ENCODE peak calls at places on chromosomes 4 and X, in six cellular contexts. One of them, this sample, is unnamed.

GRCh38 chr4:7828926-7829325 is 110.7 kb downstream of the AFAP1 start:
- DNase-seq in HTR-8/SVneo: no peak
- DNase-seq in caudate nucleus: no peak
- DNase-seq in ELR: peak; percentile 66
- DNase-seq in A549: no peak
- DNase-seq in SK-N-DZ: no peak
- DNase-seq in this sample: peak; percentile 77

GRCh38 chr4:147518086-147518485 is 37.2 kb downstream of the EDNRA start:
- DNase-seq in SK-N-DZ: no peak
- DNase-seq in HTR-8/SVneo: no peak
- DNase-seq in A549: no peak
- DNase-seq in ELR: no peak
- DNase-seq in caudate nucleus: no peak
- DNase-seq in this sample: peak; percentile 81

GRCh38 chr4:119977135-119977534 is 89.5 kb downstream of the MAD2L1 start:
- DNase-seq in caudate nucleus: no peak
- DNase-seq in ELR: no peak
- DNase-seq in HTR-8/SVneo: no peak
- DNase-seq in A549: no peak
- DNase-seq in SK-N-DZ: no peak
- DNase-seq in this sample: no peak

GRCh38 chrX:151697537-151697936 is 2.3 kb downstream of the PRRG3 start:
- DNase-seq in HTR-8/SVneo: no peak
- DNase-seq in SK-N-DZ: no peak
- DNase-seq in ELR: peak; percentile 25
- DNase-seq in caudate nucleus: no peak
- DNase-seq in A549: no peak
- DNase-seq in this sample: peak; percentile 60

GRCh38 chrX:23578079-23578478 is 89.2 kb upstream of the PRDX4 start:
- DNase-seq in A549: no peak
- DNase-seq in caudate nucleus: no peak
- DNase-seq in SK-N-DZ: no peak
- DNase-seq in HTR-8/SVneo: no peak
- DNase-seq in ELR: peak; percentile 17
- DNase-seq in this sample: peak; percentile 37

GRCh38 chrX:136185409-136186022 is 38.2 kb downstream of the FHL1 start:
- DNase-seq in SK-N-DZ: no peak
- DNase-seq in HTR-8/SVneo: no peak
- DNase-seq in caudate nucleus: no peak
- DNase-seq in A549: peak; percentile 24
- DNase-seq in ELR: peak; percentile 65
- DNase-seq in this sample: peak; percentile 47

GRCh38 chr4:73683033-73683432 is 57.3 kb upstream of the CXCL8 start:
- DNase-seq in caudate nucleus: no peak
- DNase-seq in SK-N-DZ: no peak
- DNase-seq in ELR: no peak
- DNase-seq in A549: peak; percentile 59
- DNase-seq in HTR-8/SVneo: no peak
- DNase-seq in this sample: no peak

GRCh38 chrX:102604327-102604726 is 5.0 kb downstream of the ARMCX5 start:
- DNase-seq in caudate nucleus: no peak
- DNase-seq in ELR: no peak
- DNase-seq in SK-N-DZ: no peak
- DNase-seq in HTR-8/SVneo: no peak
- DNase-seq in A549: no peak
- DNase-seq in this sample: no peak

GRCh38 chr4:102438396-102438795 is 62.8 kb upstream of the NFKB1 start:
- DNase-seq in ELR: peak; percentile 60
- DNase-seq in caudate nucleus: no peak
- DNase-seq in HTR-8/SVneo: no peak
- DNase-seq in A549: peak; percentile 35
- DNase-seq in SK-N-DZ: no peak
- DNase-seq in this sample: no peak

GRCh38 chrX:118181030-118181429 is 64.4 kb upstream of the KLHL13 start:
- DNase-seq in ELR: no peak
- DNase-seq in A549: no peak
- DNase-seq in SK-N-DZ: no peak
- DNase-seq in HTR-8/SVneo: no peak
- DNase-seq in caudate nucleus: no peak
- DNase-seq in this sample: peak; percentile 48

GRCh38 chrX:123665197-123665596 is 67.7 kb downstream of the THOC2 start:
- DNase-seq in A549: peak; percentile 40
- DNase-seq in HTR-8/SVneo: no peak
- DNase-seq in ELR: peak; percentile 7
- DNase-seq in SK-N-DZ: no peak
- DNase-seq in caudate nucleus: no peak
- DNase-seq in this sample: peak; percentile 21

GRCh38 chr4:76738081-76738931 is 159.6 kb downstream of the SOWAHB start:
- DNase-seq in ELR: peak; percentile 39
- DNase-seq in SK-N-DZ: no peak
- DNase-seq in HTR-8/SVneo: no peak
- DNase-seq in A549: no peak
- DNase-seq in caudate nucleus: no peak
- DNase-seq in this sample: peak; percentile 96

GRCh38 chr4:87521757-87522374 is 7.3 kb downstream of the SPARCL1 start:
- DNase-seq in A549: peak; percentile 5
- DNase-seq in SK-N-DZ: no peak
- DNase-seq in caudate nucleus: no peak
- DNase-seq in ELR: peak; percentile 18
- DNase-seq in HTR-8/SVneo: no peak
- DNase-seq in this sample: peak; percentile 79

GRCh38 chr4:15855804-15856475 is 77.8 kb downstream of the CD38 start:
- DNase-seq in A549: no peak
- DNase-seq in SK-N-DZ: no peak
- DNase-seq in HTR-8/SVneo: no peak
- DNase-seq in caudate nucleus: no peak
- DNase-seq in ELR: no peak
- DNase-seq in this sample: no peak

GRCh38 chr4:74768857-74769525 is 25.3 kb downstream of the BTC start:
- DNase-seq in SK-N-DZ: no peak
- DNase-seq in A549: peak; percentile 52
- DNase-seq in caudate nucleus: no peak
- DNase-seq in HTR-8/SVneo: no peak
- DNase-seq in ELR: peak; percentile 62
- DNase-seq in this sample: peak; percentile 30

GRCh38 chrX:15301924-15302323 is 13.5 kb downstream of the ASB11 start:
- DNase-seq in HTR-8/SVneo: no peak
- DNase-seq in caudate nucleus: no peak
- DNase-seq in ELR: no peak
- DNase-seq in SK-N-DZ: no peak
- DNase-seq in A549: no peak
- DNase-seq in this sample: no peak

GRCh38 chr4:39134674-39135073 is 47.7 kb upstream of the WDR19 start:
- DNase-seq in caudate nucleus: no peak
- DNase-seq in A549: no peak
- DNase-seq in HTR-8/SVneo: no peak
- DNase-seq in SK-N-DZ: no peak
- DNase-seq in ELR: no peak
- DNase-seq in this sample: no peak

GRCh38 chr4:26028793-26029511 is 114.9 kb downstream of the SMIM20 start:
- DNase-seq in SK-N-DZ: peak; percentile 87
- DNase-seq in ELR: peak; percentile 37
- DNase-seq in caudate nucleus: no peak
- DNase-seq in HTR-8/SVneo: no peak
- DNase-seq in A549: peak; percentile 10
- DNase-seq in this sample: peak; percentile 36

GRCh38 chrX:29699214-29699613 is 516.1 kb upstream of the MAGEB2 start:
- DNase-seq in ELR: no peak
- DNase-seq in SK-N-DZ: no peak
- DNase-seq in HTR-8/SVneo: no peak
- DNase-seq in caudate nucleus: no peak
- DNase-seq in A549: no peak
- DNase-seq in this sample: no peak

GRCh38 chrX:31279359-31279758 is 207.5 kb upstream of the FTHL17 start:
- DNase-seq in HTR-8/SVneo: peak; percentile 19
- DNase-seq in A549: peak; percentile 5
- DNase-seq in ELR: peak; percentile 46
- DNase-seq in caudate nucleus: no peak
- DNase-seq in SK-N-DZ: peak; percentile 12
- DNase-seq in this sample: no peak

GRCh38 chr4:2574058-2574457 is 37.6 kb downstream of the FAM193A start:
- DNase-seq in ELR: no peak
- DNase-seq in HTR-8/SVneo: no peak
- DNase-seq in caudate nucleus: no peak
- DNase-seq in SK-N-DZ: no peak
- DNase-seq in A549: no peak
- DNase-seq in this sample: no peak

GRCh38 chr4:85701881-85702321 is 227.0 kb downstream of the ARHGAP24 start:
- DNase-seq in SK-N-DZ: no peak
- DNase-seq in A549: no peak
- DNase-seq in caudate nucleus: no peak
- DNase-seq in HTR-8/SVneo: no peak
- DNase-seq in ELR: no peak
- DNase-seq in this sample: no peak

GRCh38 chr4:13665711-13666660 is 38.5 kb upstream of the BOD1L1 start:
- DNase-seq in HTR-8/SVneo: no peak
- DNase-seq in caudate nucleus: no peak
- DNase-seq in ELR: peak; percentile 39
- DNase-seq in A549: no peak
- DNase-seq in SK-N-DZ: no peak
- DNase-seq in this sample: no peak

GRCh38 chrX:146355440-146355839 is 454.1 kb upstream of the CXorf51B start:
- DNase-seq in caudate nucleus: no peak
- DNase-seq in A549: no peak
- DNase-seq in SK-N-DZ: no peak
- DNase-seq in HTR-8/SVneo: no peak
- DNase-seq in ELR: no peak
- DNase-seq in this sample: no peak

GRCh38 chr4:40729555-40729954 is 20.2 kb upstream of the NSUN7 start:
- DNase-seq in A549: no peak
- DNase-seq in caudate nucleus: no peak
- DNase-seq in ELR: no peak
- DNase-seq in SK-N-DZ: no peak
- DNase-seq in HTR-8/SVneo: no peak
- DNase-seq in this sample: no peak

GRCh38 chrX:9318213-9318612 is 146.6 kb upstream of the TBL1X start:
- DNase-seq in ELR: no peak
- DNase-seq in caudate nucleus: no peak
- DNase-seq in HTR-8/SVneo: no peak
- DNase-seq in A549: no peak
- DNase-seq in SK-N-DZ: no peak
- DNase-seq in this sample: no peak

GRCh38 chr4:117203231-117203630 is 117.9 kb upstream of the TRAM1L1 start:
- DNase-seq in HTR-8/SVneo: no peak
- DNase-seq in SK-N-DZ: no peak
- DNase-seq in caudate nucleus: no peak
- DNase-seq in A549: no peak
- DNase-seq in ELR: no peak
- DNase-seq in this sample: no peak